ENCODE peak calls at places on chromosomes 3 and 15, in eight cellular contexts. H, A, Y, R, P, X, T and F are unnamed samples.

GRCh38 chr3:182111967-182112366 is 400.2 kb downstream of the SOX2 start:
- DNase-seq in H (no peak), A (no peak), Y (no peak), R (no peak), P (no peak), X (no peak), T (no peak), F (no peak)

GRCh38 chr15:69751575-69751974 is 299.0 kb downstream of the RPLP1 start:
- DNase-seq in H (no peak), A (no peak), Y (no peak), R (no peak), P (no peak), X (peak; percentile 45), T (no peak), F (peak; percentile 53)

GRCh38 chr3:94285874-94286273 is 223.0 kb downstream of the NSUN3 start:
- DNase-seq in H (no peak), A (peak; percentile 6), Y (no peak), R (peak; percentile 39), P (no peak), X (peak; percentile 6), T (peak; percentile 5), F (no peak)

GRCh38 chr3:177035678-177036077 is 161.6 kb downstream of the TBL1XR1 start:
- DNase-seq in H (peak; percentile 90), A (no peak), Y (no peak), R (no peak), P (no peak), X (no peak), T (no peak), F (no peak)

GRCh38 chr3:185225523-185225922 is 28.3 kb downstream of the EHHADH start:
- DNase-seq in H (no peak), A (no peak), Y (no peak), R (no peak), P (no peak), X (peak; percentile 85), T (peak; percentile 31), F (no peak)

GRCh38 chr15:67771201-67771600 is 54.1 kb upstream of the SKOR1 start:
- DNase-seq in H (no peak), A (no peak), Y (no peak), R (no peak), P (no peak), X (no peak), T (no peak), F (no peak)

GRCh38 chr15:68154923-68155559 is 50.1 kb downstream of the CALML4 start:
- DNase-seq in H (peak; percentile 19), A (peak; percentile 52), Y (no peak), R (peak; percentile 49), P (no peak), X (peak; percentile 40), T (peak; percentile 42), F (peak; percentile 2)

GRCh38 chr3:147574622-147575021 is 165.5 kb downstream of the ZIC1 start:
- DNase-seq in H (no peak), A (no peak), Y (no peak), R (no peak), P (no peak), X (no peak), T (no peak), F (no peak)

GRCh38 chr15:29596266-29596665 is 226.0 kb downstream of the TJP1 start:
- DNase-seq in H (no peak), A (no peak), Y (no peak), R (peak; percentile 1), P (no peak), X (peak; percentile 18), T (peak; percentile 16), F (no peak)

GRCh38 chr15:69359724-69360123 is 54.4 kb upstream of the KIF23 start:
- DNase-seq in H (no peak), A (no peak), Y (no peak), R (peak; percentile 36), P (no peak), X (peak; percentile 47), T (no peak), F (no peak)

GRCh38 chr3:122077293-122078234 is 22.4 kb downstream of the CD86 start:
- DNase-seq in H (no peak), A (no peak), Y (peak; percentile 54), R (peak; percentile 58), P (no peak), X (no peak), T (no peak), F (no peak)

GRCh38 chr3:112097378-112097777 is 11.2 kb downstream of the C3orf52 start:
- DNase-seq in H (peak; percentile 19), A (peak; percentile 93), Y (no peak), R (peak; percentile 5), P (no peak), X (peak; percentile 99), T (peak; percentile 99), F (peak; percentile 94)

GRCh38 chr15:91049378-91050127 is 27.2 kb upstream of the VPS33B start:
- DNase-seq in H (peak; percentile 22), A (peak; percentile 62), Y (peak; percentile 79), R (peak; percentile 85), P (no peak), X (peak; percentile 45), T (peak; percentile 58), F (peak; percentile 78)